ENCODE peak calls at places on chromosomes 5 and 9, in six cellular contexts. One of them, this sample, is unnamed.

GRCh38 chr5:134521831-134522230 is 3.6 kb upstream of the JADE2 start:
- DNase-seq in EL: no peak
- DNase-seq in LoVo: no peak
- DNase-seq in fibroblast of gingiva: no peak
- DNase-seq in WERI-Rb-1: no peak
- DNase-seq in Peyer's patch: no peak
- DNase-seq in this sample: no peak

GRCh38 chr9:22840641-22841040 is 394.0 kb downstream of the DMRTA1 start:
- DNase-seq in EL: no peak
- DNase-seq in LoVo: no peak
- DNase-seq in fibroblast of gingiva: no peak
- DNase-seq in WERI-Rb-1: no peak
- DNase-seq in Peyer's patch: no peak
- DNase-seq in this sample: no peak

GRCh38 chr9:34079181-34079580 is 30.5 kb upstream of the UBAP2 start:
- DNase-seq in EL: peak; percentile 59
- DNase-seq in LoVo: peak; percentile 21
- DNase-seq in fibroblast of gingiva: no peak
- DNase-seq in WERI-Rb-1: no peak
- DNase-seq in Peyer's patch: no peak
- DNase-seq in this sample: no peak

GRCh38 chr5:151591144-151591819 is at the start of gene FAT2:
- DNase-seq in EL: no peak
- DNase-seq in LoVo: no peak
- DNase-seq in fibroblast of gingiva: no peak
- DNase-seq in WERI-Rb-1: peak; percentile 30
- DNase-seq in Peyer's patch: no peak
- DNase-seq in this sample: no peak

GRCh38 chr9:113566712-113567071 is 103.2 kb downstream of the RGS3 start:
- DNase-seq in EL: peak; percentile 28
- DNase-seq in LoVo: no peak
- DNase-seq in fibroblast of gingiva: peak; percentile 72
- DNase-seq in WERI-Rb-1: no peak
- DNase-seq in Peyer's patch: no peak
- DNase-seq in this sample: no peak

GRCh38 chr5:122665087-122665486 is 109.8 kb upstream of the SNX2 start:
- DNase-seq in EL: no peak
- DNase-seq in LoVo: no peak
- DNase-seq in fibroblast of gingiva: no peak
- DNase-seq in WERI-Rb-1: no peak
- DNase-seq in Peyer's patch: no peak
- DNase-seq in this sample: no peak

GRCh38 chr9:34547960-34548603 is 25.3 kb upstream of the ENHO start:
- DNase-seq in EL: peak; percentile 63
- DNase-seq in LoVo: peak; percentile 41
- DNase-seq in fibroblast of gingiva: peak; percentile 62
- DNase-seq in WERI-Rb-1: peak; percentile 81
- DNase-seq in Peyer's patch: peak; percentile 81
- DNase-seq in this sample: peak; percentile 27

GRCh38 chr9:126053913-126054312 is 272.7 kb upstream of the MVB12B start:
- DNase-seq in EL: no peak
- DNase-seq in LoVo: no peak
- DNase-seq in fibroblast of gingiva: no peak
- DNase-seq in WERI-Rb-1: no peak
- DNase-seq in Peyer's patch: no peak
- DNase-seq in this sample: no peak

GRCh38 chr5:14871084-14871572 is 450 bp downstream of the ANKH start:
- DNase-seq in EL: no peak
- DNase-seq in LoVo: peak; percentile 23
- DNase-seq in fibroblast of gingiva: no peak
- DNase-seq in WERI-Rb-1: peak; percentile 38
- DNase-seq in Peyer's patch: peak; percentile 71
- DNase-seq in this sample: no peak

GRCh38 chr5:89338935-89339334 is 456.0 kb upstream of the MEF2C start:
- DNase-seq in EL: peak; percentile 61
- DNase-seq in LoVo: no peak
- DNase-seq in fibroblast of gingiva: peak; percentile 77
- DNase-seq in WERI-Rb-1: no peak
- DNase-seq in Peyer's patch: no peak
- DNase-seq in this sample: no peak

GRCh38 chr5:172303090-172303995 is 19.8 kb upstream of the UBTD2 start:
- DNase-seq in EL: peak; percentile 28
- DNase-seq in LoVo: no peak
- DNase-seq in fibroblast of gingiva: no peak
- DNase-seq in WERI-Rb-1: no peak
- DNase-seq in Peyer's patch: no peak
- DNase-seq in this sample: no peak

GRCh38 chr9:128078504-128079434 is 10.7 kb downstream of the SLC25A25 start:
- DNase-seq in EL: peak; percentile 59
- DNase-seq in LoVo: peak; percentile 90
- DNase-seq in fibroblast of gingiva: no peak
- DNase-seq in WERI-Rb-1: no peak
- DNase-seq in Peyer's patch: no peak
- DNase-seq in this sample: no peak

GRCh38 chr9:82447343-82447742 is 458.8 kb downstream of the SPATA31D1 start:
- DNase-seq in EL: no peak
- DNase-seq in LoVo: no peak
- DNase-seq in fibroblast of gingiva: no peak
- DNase-seq in WERI-Rb-1: no peak
- DNase-seq in Peyer's patch: no peak
- DNase-seq in this sample: no peak

GRCh38 chr9:131228988-131229387 is 47.3 kb downstream of the FAM78A start:
- DNase-seq in EL: no peak
- DNase-seq in LoVo: no peak
- DNase-seq in fibroblast of gingiva: no peak
- DNase-seq in WERI-Rb-1: no peak
- DNase-seq in Peyer's patch: no peak
- DNase-seq in this sample: no peak

GRCh38 chr5:176743828-176744583 is 66.4 kb upstream of the UNC5A start:
- DNase-seq in EL: no peak
- DNase-seq in LoVo: no peak
- DNase-seq in fibroblast of gingiva: no peak
- DNase-seq in WERI-Rb-1: no peak
- DNase-seq in Peyer's patch: peak; percentile 23
- DNase-seq in this sample: no peak

GRCh38 chr9:123561055-123561454 is 205.1 kb downstream of the CRB2 start:
- DNase-seq in EL: no peak
- DNase-seq in LoVo: no peak
- DNase-seq in fibroblast of gingiva: no peak
- DNase-seq in WERI-Rb-1: no peak
- DNase-seq in Peyer's patch: no peak
- DNase-seq in this sample: no peak

GRCh38 chr9:38677660-38678303 is 42.2 kb downstream of the FAM240B start:
- DNase-seq in EL: no peak
- DNase-seq in LoVo: no peak
- DNase-seq in fibroblast of gingiva: no peak
- DNase-seq in WERI-Rb-1: peak; percentile 65
- DNase-seq in Peyer's patch: no peak
- DNase-seq in this sample: no peak

GRCh38 chr5:131812371-131813160 is 15.7 kb upstream of the FNIP1 start:
- DNase-seq in EL: no peak
- DNase-seq in LoVo: no peak
- DNase-seq in fibroblast of gingiva: no peak
- DNase-seq in WERI-Rb-1: no peak
- DNase-seq in Peyer's patch: no peak
- DNase-seq in this sample: no peak

GRCh38 chr5:8726383-8727036 is 819.4 kb downstream of the SEMA5A start:
- DNase-seq in EL: no peak
- DNase-seq in LoVo: no peak
- DNase-seq in fibroblast of gingiva: no peak
- DNase-seq in WERI-Rb-1: no peak
- DNase-seq in Peyer's patch: no peak
- DNase-seq in this sample: no peak

GRCh38 chr5:10534491-10535236 is 29.2 kb upstream of the ANKRD33B start:
- DNase-seq in EL: no peak
- DNase-seq in LoVo: no peak
- DNase-seq in fibroblast of gingiva: no peak
- DNase-seq in WERI-Rb-1: no peak
- DNase-seq in Peyer's patch: no peak
- DNase-seq in this sample: no peak

GRCh38 chr5:6471252-6471651 is 22.6 kb downstream of the UBE2QL1 start:
- DNase-seq in EL: no peak
- DNase-seq in LoVo: no peak
- DNase-seq in fibroblast of gingiva: no peak
- DNase-seq in WERI-Rb-1: no peak
- DNase-seq in Peyer's patch: no peak
- DNase-seq in this sample: no peak

GRCh38 chr9:91073049-91073810 is 271.6 kb downstream of the SYK start:
- DNase-seq in EL: no peak
- DNase-seq in LoVo: no peak
- DNase-seq in fibroblast of gingiva: no peak
- DNase-seq in WERI-Rb-1: no peak
- DNase-seq in Peyer's patch: peak; percentile 77
- DNase-seq in this sample: no peak

GRCh38 chr5:82549263-82549662 is 271.1 kb upstream of the RPS23 start:
- DNase-seq in EL: no peak
- DNase-seq in LoVo: no peak
- DNase-seq in fibroblast of gingiva: no peak
- DNase-seq in WERI-Rb-1: no peak
- DNase-seq in Peyer's patch: no peak
- DNase-seq in this sample: peak; percentile 39

GRCh38 chr9:108671156-108671555 is 184.6 kb downstream of the ACTL7B start:
- DNase-seq in EL: peak; percentile 69
- DNase-seq in LoVo: no peak
- DNase-seq in fibroblast of gingiva: peak; percentile 14
- DNase-seq in WERI-Rb-1: no peak
- DNase-seq in Peyer's patch: no peak
- DNase-seq in this sample: no peak

GRCh38 chr5:98749046-98749445 is 24.4 kb upstream of the RGMB start:
- DNase-seq in EL: no peak
- DNase-seq in LoVo: no peak
- DNase-seq in fibroblast of gingiva: no peak
- DNase-seq in WERI-Rb-1: no peak
- DNase-seq in Peyer's patch: no peak
- DNase-seq in this sample: no peak

GRCh38 chr5:138844812-138845513 is 30.2 kb downstream of the LRRTM2 start:
- DNase-seq in EL: peak; percentile 83
- DNase-seq in LoVo: no peak
- DNase-seq in fibroblast of gingiva: peak; percentile 79
- DNase-seq in WERI-Rb-1: no peak
- DNase-seq in Peyer's patch: no peak
- DNase-seq in this sample: peak; percentile 91

GRCh38 chr5:66963559-66963971 is 233.0 kb downstream of the CD180 start:
- DNase-seq in EL: peak; percentile 1
- DNase-seq in LoVo: no peak
- DNase-seq in fibroblast of gingiva: peak; percentile 89
- DNase-seq in WERI-Rb-1: no peak
- DNase-seq in Peyer's patch: no peak
- DNase-seq in this sample: no peak

GRCh38 chr5:15555176-15555575 is 55.2 kb downstream of the FBXL7 start:
- DNase-seq in EL: no peak
- DNase-seq in LoVo: no peak
- DNase-seq in fibroblast of gingiva: no peak
- DNase-seq in WERI-Rb-1: no peak
- DNase-seq in Peyer's patch: no peak
- DNase-seq in this sample: no peak

GRCh38 chr5:37248387-37248969 is 698 bp downstream of the CPLANE1 start:
- DNase-seq in EL: peak; percentile 34
- DNase-seq in LoVo: no peak
- DNase-seq in fibroblast of gingiva: no peak
- DNase-seq in WERI-Rb-1: peak; percentile 22
- DNase-seq in Peyer's patch: no peak
- DNase-seq in this sample: no peak

GRCh38 chr5:2190549-2190948 is 307.8 kb upstream of the IRX4 start:
- DNase-seq in EL: no peak
- DNase-seq in LoVo: no peak
- DNase-seq in fibroblast of gingiva: no peak
- DNase-seq in WERI-Rb-1: no peak
- DNase-seq in Peyer's patch: peak; percentile 34
- DNase-seq in this sample: no peak

GRCh38 chr9:113160571-113160970 is 9.8 kb downstream of the SLC31A2 start:
- DNase-seq in EL: no peak
- DNase-seq in LoVo: no peak
- DNase-seq in fibroblast of gingiva: no peak
- DNase-seq in WERI-Rb-1: no peak
- DNase-seq in Peyer's patch: no peak
- DNase-seq in this sample: no peak

GRCh38 chr9:72346333-72346732 is 18.7 kb downstream of the ZFAND5 start:
- DNase-seq in EL: no peak
- DNase-seq in LoVo: no peak
- DNase-seq in fibroblast of gingiva: no peak
- DNase-seq in WERI-Rb-1: no peak
- DNase-seq in Peyer's patch: no peak
- DNase-seq in this sample: no peak

GRCh38 chr5:114909424-114909823 is 260.3 kb downstream of the TRIM36 start:
- DNase-seq in EL: no peak
- DNase-seq in LoVo: no peak
- DNase-seq in fibroblast of gingiva: no peak
- DNase-seq in WERI-Rb-1: no peak
- DNase-seq in Peyer's patch: no peak
- DNase-seq in this sample: no peak

GRCh38 chr9:136946893-136947891 is 2.1 kb downstream of the C8G start:
- DNase-seq in EL: no peak
- DNase-seq in LoVo: no peak
- DNase-seq in fibroblast of gingiva: no peak
- DNase-seq in WERI-Rb-1: no peak
- DNase-seq in Peyer's patch: no peak
- DNase-seq in this sample: no peak

GRCh38 chr9:95383198-95383673 is 65.7 kb upstream of the FANCC start:
- DNase-seq in EL: peak; percentile 96
- DNase-seq in LoVo: peak; percentile 83
- DNase-seq in fibroblast of gingiva: peak; percentile 31
- DNase-seq in WERI-Rb-1: no peak
- DNase-seq in Peyer's patch: no peak
- DNase-seq in this sample: no peak

GRCh38 chr5:150139334-150139733 is 16.3 kb downstream of the PDGFRB start:
- DNase-seq in EL: peak; percentile 87
- DNase-seq in LoVo: no peak
- DNase-seq in fibroblast of gingiva: no peak
- DNase-seq in WERI-Rb-1: no peak
- DNase-seq in Peyer's patch: no peak
- DNase-seq in this sample: no peak